ENCODE peak calls at places on chromosomes 6 and 20, in seven cellular contexts. Y is heart left ventricle; M is tibial artery; Q is activated naive CD4-positive, alpha-beta T cell; U is NCI-H1417; N is glomerular endothelial cell; D is Calu3. O is an unnamed sample.

GRCh38 chr20:61173267-61173666 is 78.8 kb upstream of the CDH4 start:
- DNase-seq in Y (no peak), M (no peak), Q (no peak), U (no peak), N (no peak), D (no peak), O (no peak)

GRCh38 chr6:134814076-134814709 is 135.7 kb downstream of the ALDH8A1 start:
- DNase-seq in Y (no peak), M (no peak), Q (no peak), U (no peak), N (no peak), D (no peak), O (no peak)

GRCh38 chr6:79526897-79527296 is 10.3 kb downstream of the LCA5 start:
- DNase-seq in Y (no peak), M (no peak), Q (no peak), U (no peak), N (no peak), D (peak; percentile 13), O (no peak)

GRCh38 chr20:50957276-50957675 is 1.1 kb downstream of the DPM1 start:
- DNase-seq in Y (no peak), M (no peak), Q (no peak), U (no peak), N (no peak), D (no peak), O (no peak)

GRCh38 chr6:83815631-83816030 is 37.5 kb upstream of the RIPPLY2 start:
- DNase-seq in Y (no peak), M (no peak), Q (no peak), U (no peak), N (peak; percentile 72), D (no peak), O (no peak)

GRCh38 chr20:39298566-39299501 is 336.7 kb downstream of the DHX35 start:
- DNase-seq in Y (no peak), M (no peak), Q (no peak), U (no peak), N (no peak), D (no peak), O (no peak)

GRCh38 chr20:37729909-37730308 is 36.1 kb downstream of the CTNNBL1 start:
- DNase-seq in Y (no peak), M (no peak), Q (no peak), U (no peak), N (no peak), D (no peak), O (no peak)

GRCh38 chr6:17334265-17334664 is 53.1 kb downstream of the RBM24 start:
- DNase-seq in Y (no peak), M (no peak), Q (no peak), U (no peak), N (no peak), D (peak; percentile 7), O (no peak)

GRCh38 chr6:42974919-42975505 is 4.0 kb downstream of the PEX6 start:
- DNase-seq in Y (no peak), M (no peak), Q (no peak), U (no peak), N (no peak), D (no peak), O (no peak)

GRCh38 chr6:44127186-44128019 is at the start of the genes MRPL14 and TMEM63B:
- DNase-seq in Y (peak; percentile 94), M (peak; percentile 93), Q (peak; percentile 79), U (peak; percentile 79), N (no peak), D (peak; percentile 96), O (peak; percentile 90)

GRCh38 chr6:155341130-155341828 is 27.0 kb upstream of the TFB1M start:
- DNase-seq in Y (no peak), M (no peak), Q (no peak), U (no peak), N (no peak), D (no peak), O (no peak)

GRCh38 chr6:30565772-30566171 is 5.5 kb upstream of the ABCF1 start:
- DNase-seq in Y (no peak), M (no peak), Q (no peak), U (no peak), N (no peak), D (no peak), O (no peak)

GRCh38 chr20:62843656-62844055 is 18.0 kb downstream of the TCFL5 start:
- DNase-seq in Y (peak; percentile 5), M (no peak), Q (no peak), U (no peak), N (no peak), D (no peak), O (no peak)

GRCh38 chr20:49237531-49237930 is 18.3 kb downstream of the DDX27 start:
- DNase-seq in Y (no peak), M (no peak), Q (no peak), U (no peak), N (no peak), D (no peak), O (no peak)

GRCh38 chr6:45556828-45557227 is 179.1 kb upstream of the SUPT3H start:
- DNase-seq in Y (no peak), M (no peak), Q (no peak), U (no peak), N (no peak), D (no peak), O (no peak)

GRCh38 chr6:20564269-20564668 is 30.0 kb downstream of the CDKAL1 start:
- DNase-seq in Y (no peak), M (no peak), Q (no peak), U (no peak), N (no peak), D (no peak), O (no peak)

GRCh38 chr6:87925373-87926060 is 122.1 kb upstream of the SPACA1 start:
- DNase-seq in Y (no peak), M (no peak), Q (no peak), U (peak; percentile 5), N (no peak), D (no peak), O (no peak)

GRCh38 chr6:140968062-140968461 is 1164.7 kb upstream of the GJE1 start:
- DNase-seq in Y (no peak), M (no peak), Q (no peak), U (no peak), N (no peak), D (no peak), O (no peak)

GRCh38 chr20:40416274-40416673 is 272.8 kb downstream of the MAFB start:
- DNase-seq in Y (no peak), M (no peak), Q (no peak), U (no peak), N (no peak), D (no peak), O (no peak)

GRCh38 chr6:1988843-1989242 is 256.6 kb downstream of the GMDS start:
- DNase-seq in Y (no peak), M (no peak), Q (no peak), U (no peak), N (no peak), D (no peak), O (no peak)

GRCh38 chr6:130337534-130337933 is 28.3 kb upstream of the TMEM200A start:
- DNase-seq in Y (no peak), M (no peak), Q (no peak), U (no peak), N (no peak), D (no peak), O (no peak)

GRCh38 chr6:25395731-25396130 is 116.6 kb downstream of the CARMIL1 start:
- DNase-seq in Y (no peak), M (no peak), Q (no peak), U (no peak), N (no peak), D (no peak), O (no peak)

GRCh38 chr20:35662541-35662940 is 2.2 kb downstream of the CPNE1 start:
- DNase-seq in Y (no peak), M (no peak), Q (no peak), U (no peak), N (no peak), D (no peak), O (no peak)

GRCh38 chr6:158060447-158061360 is 79.0 kb downstream of the SYNJ2 start:
- DNase-seq in Y (peak; percentile 91), M (peak; percentile 97), Q (no peak), U (peak; percentile 53), N (no peak), D (peak; percentile 86), O (no peak)

GRCh38 chr20:34797012-34797720 is 28.3 kb downstream of the NCOA6 start:
- DNase-seq in Y (no peak), M (no peak), Q (no peak), U (no peak), N (no peak), D (no peak), O (no peak)

GRCh38 chr6:75210885-75211739 is 5.3 kb upstream of the COL12A1 start:
- DNase-seq in Y (peak; percentile 33), M (no peak), Q (no peak), U (peak; percentile 24), N (no peak), D (peak; percentile 55), O (no peak)

GRCh38 chr6:56266011-56266410 is 18.6 kb upstream of the COL21A1 start:
- DNase-seq in Y (no peak), M (no peak), Q (no peak), U (no peak), N (no peak), D (no peak), O (no peak)

GRCh38 chr6:136039185-136039584 is 187.7 kb downstream of the PDE7B start:
- DNase-seq in Y (no peak), M (no peak), Q (no peak), U (no peak), N (no peak), D (no peak), O (no peak)

GRCh38 chr6:134517145-134517658 is 199.3 kb upstream of the SGK1 start:
- DNase-seq in Y (peak; percentile 92), M (peak; percentile 79), Q (no peak), U (no peak), N (no peak), D (peak; percentile 30), O (no peak)

O was measured in HuH-7.